ENCODE peak calls at places on chromosomes 6 and 20, in five cellular contexts. One of them, this sample, is unnamed.

GRCh38 chr20:42945194-42945593 is 244.5 kb downstream of the PTPRT start:
- DNase-seq in K562: no peak
- DNase-seq in HCT116: no peak
- DNase-seq in H1: no peak
- DNase-seq in HepG2: no peak
- DNase-seq in this sample: no peak

GRCh38 chr20:25227317-25227831 is 20.5 kb upstream of the PYGB start:
- DNase-seq in K562: no peak
- DNase-seq in HCT116: no peak
- DNase-seq in H1: no peak
- DNase-seq in HepG2: peak
- DNase-seq in this sample: peak

GRCh38 chr6:7640607-7641577 is 50.9 kb downstream of the SNRNP48 start:
- DNase-seq in K562: no peak
- DNase-seq in HCT116: peak
- DNase-seq in H1: no peak
- DNase-seq in HepG2: peak
- DNase-seq in this sample: no peak

GRCh38 chr20:36544134-36545018 is 3.1 kb downstream of the MYL9 start:
- DNase-seq in K562: no peak
- DNase-seq in HCT116: no peak
- DNase-seq in H1: no peak
- DNase-seq in HepG2: no peak
- DNase-seq in this sample: no peak

GRCh38 chr6:136365781-136366354 is 76.2 kb upstream of the BCLAF1 start:
- DNase-seq in K562: no peak
- DNase-seq in HCT116: no peak
- DNase-seq in H1: no peak
- DNase-seq in HepG2: no peak
- DNase-seq in this sample: no peak

GRCh38 chr6:24357336-24358218 is at the start of gene DCDC2:
- DNase-seq in K562: no peak
- DNase-seq in HCT116: no peak
- DNase-seq in H1: no peak
- DNase-seq in HepG2: peak
- DNase-seq in this sample: peak

GRCh38 chr6:5086294-5086890 is 1.3 kb downstream of the PPP1R3G start:
- DNase-seq in K562: no peak
- DNase-seq in HCT116: no peak
- DNase-seq in H1: no peak
- DNase-seq in HepG2: no peak
- DNase-seq in this sample: no peak

GRCh38 chr6:75183099-75183541 is 22.7 kb downstream of the COL12A1 start:
- DNase-seq in K562: no peak
- DNase-seq in HCT116: no peak
- DNase-seq in H1: no peak
- DNase-seq in HepG2: no peak
- DNase-seq in this sample: no peak

GRCh38 chr20:49460916-49461315 is 21.6 kb downstream of the KCNB1 start:
- DNase-seq in K562: no peak
- DNase-seq in HCT116: no peak
- DNase-seq in H1: no peak
- DNase-seq in HepG2: no peak
- DNase-seq in this sample: peak

GRCh38 chr6:145044606-145045275 is 690.6 kb downstream of the EPM2A start:
- DNase-seq in K562: no peak
- DNase-seq in HCT116: no peak
- DNase-seq in H1: no peak
- DNase-seq in HepG2: no peak
- DNase-seq in this sample: no peak

GRCh38 chr6:28658475-28659249 is 133.0 kb downstream of the GPX5 start:
- DNase-seq in K562: no peak
- DNase-seq in HCT116: no peak
- DNase-seq in H1: no peak
- DNase-seq in HepG2: no peak
- DNase-seq in this sample: no peak

GRCh38 chr6:168428052-168428829 is 12.7 kb upstream of the SMOC2 start:
- DNase-seq in K562: no peak
- DNase-seq in HCT116: no peak
- DNase-seq in H1: no peak
- DNase-seq in HepG2: no peak
- DNase-seq in this sample: no peak

GRCh38 chr6:29531668-29532067 is 27.9 kb downstream of the UBD start:
- DNase-seq in K562: no peak
- DNase-seq in HCT116: no peak
- DNase-seq in H1: no peak
- DNase-seq in HepG2: no peak
- DNase-seq in this sample: no peak

GRCh38 chr20:45419188-45420091 is 3.5 kb downstream of the PIGT start:
- DNase-seq in K562: no peak
- DNase-seq in HCT116: no peak
- DNase-seq in H1: no peak
- DNase-seq in HepG2: peak
- DNase-seq in this sample: no peak

GRCh38 chr6:93962566-93962965 is 543.2 kb upstream of the EPHA7 start:
- DNase-seq in K562: no peak
- DNase-seq in HCT116: no peak
- DNase-seq in H1: no peak
- DNase-seq in HepG2: no peak
- DNase-seq in this sample: no peak

GRCh38 chr20:59207742-59208357 is 44.2 kb downstream of the ZNF831 start:
- DNase-seq in K562: peak
- DNase-seq in HCT116: peak
- DNase-seq in H1: peak
- DNase-seq in HepG2: peak
- DNase-seq in this sample: no peak

GRCh38 chr6:22250486-22250885 is 46.4 kb downstream of the PRL start:
- DNase-seq in K562: no peak
- DNase-seq in HCT116: no peak
- DNase-seq in H1: peak
- DNase-seq in HepG2: no peak
- DNase-seq in this sample: no peak

GRCh38 chr20:19832875-19833274 is 74.8 kb downstream of the RIN2 start:
- DNase-seq in K562: no peak
- DNase-seq in HCT116: no peak
- DNase-seq in H1: no peak
- DNase-seq in HepG2: no peak
- DNase-seq in this sample: no peak

GRCh38 chr20:17541996-17542395 is 10.8 kb upstream of the BFSP1 start:
- DNase-seq in K562: no peak
- DNase-seq in HCT116: no peak
- DNase-seq in H1: no peak
- DNase-seq in HepG2: no peak
- DNase-seq in this sample: no peak

GRCh38 chr6:14857501-14857900 is 388.4 kb upstream of the JARID2 start:
- DNase-seq in K562: no peak
- DNase-seq in HCT116: no peak
- DNase-seq in H1: no peak
- DNase-seq in HepG2: no peak
- DNase-seq in this sample: no peak

GRCh38 chr6:69732640-69733039 is 64.2 kb downstream of the LMBRD1 start:
- DNase-seq in K562: peak
- DNase-seq in HCT116: no peak
- DNase-seq in H1: no peak
- DNase-seq in HepG2: no peak
- DNase-seq in this sample: no peak

GRCh38 chr6:46419576-46420002 is 71.7 kb downstream of the RCAN2 start:
- DNase-seq in K562: peak
- DNase-seq in HCT116: peak
- DNase-seq in H1: no peak
- DNase-seq in HepG2: peak
- DNase-seq in this sample: peak

GRCh38 chr20:39195495-39196129 is 233.5 kb downstream of the DHX35 start:
- DNase-seq in K562: no peak
- DNase-seq in HCT116: no peak
- DNase-seq in H1: no peak
- DNase-seq in HepG2: no peak
- DNase-seq in this sample: peak

GRCh38 chr6:77015350-77015749 is 447.9 kb downstream of the HTR1B start:
- DNase-seq in K562: no peak
- DNase-seq in HCT116: no peak
- DNase-seq in H1: no peak
- DNase-seq in HepG2: no peak
- DNase-seq in this sample: no peak

GRCh38 chr6:79546186-79546585 is 9.0 kb upstream of the LCA5 start:
- DNase-seq in K562: no peak
- DNase-seq in HCT116: no peak
- DNase-seq in H1: no peak
- DNase-seq in HepG2: no peak
- DNase-seq in this sample: no peak

GRCh38 chr20:31602779-31603441 is 2.2 kb upstream of the ID1 start:
- DNase-seq in K562: no peak
- DNase-seq in HCT116: peak
- DNase-seq in H1: no peak
- DNase-seq in HepG2: peak
- DNase-seq in this sample: no peak

GRCh38 chr6:139881728-139882211 is 507.3 kb upstream of the CITED2 start:
- DNase-seq in K562: peak
- DNase-seq in HCT116: peak
- DNase-seq in H1: no peak
- DNase-seq in HepG2: peak
- DNase-seq in this sample: no peak

GRCh38 chr6:157596461-157596860 is 215.5 kb downstream of the ZDHHC14 start:
- DNase-seq in K562: no peak
- DNase-seq in HCT116: no peak
- DNase-seq in H1: no peak
- DNase-seq in HepG2: no peak
- DNase-seq in this sample: no peak

GRCh38 chr6:158787395-158787794 is 31.8 kb downstream of the EZR start:
- DNase-seq in K562: no peak
- DNase-seq in HCT116: no peak
- DNase-seq in H1: no peak
- DNase-seq in HepG2: no peak
- DNase-seq in this sample: no peak

GRCh38 chr6:158786645-158787304 is 32.4 kb downstream of the EZR start:
- DNase-seq in K562: no peak
- DNase-seq in HCT116: no peak
- DNase-seq in H1: no peak
- DNase-seq in HepG2: no peak
- DNase-seq in this sample: no peak

GRCh38 chr6:158793432-158793831 is 25.7 kb downstream of the EZR start:
- DNase-seq in K562: peak
- DNase-seq in HCT116: peak
- DNase-seq in H1: no peak
- DNase-seq in HepG2: peak
- DNase-seq in this sample: peak

GRCh38 chr6:158785036-158785435 is 34.1 kb downstream of the EZR start:
- DNase-seq in K562: no peak
- DNase-seq in HCT116: no peak
- DNase-seq in H1: no peak
- DNase-seq in HepG2: no peak
- DNase-seq in this sample: no peak

DNA sequence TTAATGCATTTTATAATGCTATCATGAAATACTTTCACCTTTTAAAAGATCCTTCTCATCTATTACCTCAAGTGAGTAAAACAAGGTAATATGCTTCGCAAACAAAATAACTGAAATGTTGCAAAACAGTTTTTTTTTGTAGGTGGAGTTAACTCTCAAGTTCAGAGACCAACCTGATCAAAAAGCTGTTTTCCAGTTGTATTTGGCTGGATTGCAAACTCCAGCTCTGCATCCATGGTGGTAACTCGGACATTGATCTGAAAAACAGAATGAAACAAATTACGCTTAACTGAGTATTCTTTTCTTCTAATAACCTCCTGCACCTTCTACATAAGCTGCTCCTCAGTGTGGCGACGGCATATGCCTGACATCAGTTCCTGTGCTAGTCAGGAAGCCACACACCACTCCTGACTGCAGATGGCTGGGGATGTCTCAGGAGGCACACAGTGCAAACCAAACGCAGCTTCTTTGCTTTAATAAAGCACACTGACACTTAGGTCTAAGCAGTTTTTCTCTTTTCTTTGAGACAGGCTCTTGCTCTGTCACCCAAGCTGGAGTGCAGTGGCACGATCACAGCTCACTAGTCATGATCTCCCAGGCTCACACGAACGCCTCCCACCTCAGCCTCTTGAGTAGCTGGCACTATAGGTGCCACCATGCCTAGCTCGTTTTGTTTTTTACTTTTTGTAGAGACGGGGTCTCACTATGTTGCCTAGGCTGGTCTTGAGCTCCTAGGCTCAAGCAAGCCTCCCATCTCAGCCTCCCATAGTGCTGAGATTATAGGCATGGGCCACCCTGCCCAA is 29.9 kb downstream of the EZR start:
- DNase-seq in K562: no peak
- DNase-seq in HCT116: no peak
- DNase-seq in H1: no peak
- DNase-seq in HepG2: no peak
- DNase-seq in this sample: no peak
- TF ChIP-seq JUND in K562: no peak
- TF ChIP-seq JUND in HCT116: no peak
- TF ChIP-seq JUND in H1: no peak
- TF ChIP-seq JUND in HepG2: no peak
- TF ChIP-seq JUND in this sample: no peak

DNA sequence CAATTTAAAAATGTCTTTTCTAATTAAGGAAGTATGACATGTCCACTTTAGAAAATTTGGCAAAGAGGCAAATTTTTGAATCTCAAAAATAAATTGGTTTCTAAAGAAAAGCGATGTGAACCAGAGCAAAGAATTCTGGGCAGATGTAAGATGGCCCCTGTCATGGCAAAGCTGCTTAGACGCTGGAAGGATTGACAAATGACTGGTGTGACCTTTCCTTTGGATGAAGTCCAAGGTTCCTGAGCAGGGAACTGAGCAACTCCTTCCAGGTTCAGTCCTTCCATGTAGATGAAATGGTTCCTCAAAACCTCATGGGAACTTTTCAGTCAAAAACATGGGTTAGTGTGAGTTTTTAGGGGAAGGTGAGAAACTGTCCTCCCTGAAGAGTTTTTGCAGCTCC is 25.1 kb downstream of the BRPF3 start:
- DNase-seq in K562: no peak
- DNase-seq in HCT116: no peak
- DNase-seq in H1: no peak
- DNase-seq in HepG2: no peak
- DNase-seq in this sample: no peak
- TF ChIP-seq JUND in K562: no peak
- TF ChIP-seq JUND in HCT116: no peak
- TF ChIP-seq JUND in H1: no peak
- TF ChIP-seq JUND in HepG2: no peak
- TF ChIP-seq JUND in this sample: no peak

DNA sequence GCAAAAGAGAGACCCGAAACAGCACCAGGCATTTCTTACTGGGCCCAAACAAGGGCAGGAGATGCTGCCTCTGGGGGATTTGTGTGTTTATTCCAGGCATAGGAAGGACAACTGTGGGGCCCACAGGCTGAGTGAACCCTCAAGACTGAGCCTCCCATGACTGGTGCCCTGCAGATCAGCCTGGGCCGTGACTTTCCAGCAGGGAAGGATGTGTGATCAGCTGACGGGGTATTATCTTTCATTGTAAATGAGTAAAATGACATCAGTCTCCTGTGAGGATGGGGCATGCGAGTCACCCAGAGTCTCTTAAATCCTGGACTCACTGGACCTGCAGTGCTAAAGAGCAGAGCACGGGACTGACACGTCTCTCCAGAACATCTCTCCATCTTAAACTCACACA is 3.9 kb upstream of the TEAD3 start:
- DNase-seq in K562: no peak
- DNase-seq in HCT116: no peak
- DNase-seq in H1: no peak
- DNase-seq in HepG2: peak
- DNase-seq in this sample: no peak
- TF ChIP-seq JUND in K562: peak
- TF ChIP-seq JUND in HCT116: no peak
- TF ChIP-seq JUND in H1: no peak
- TF ChIP-seq JUND in HepG2: no peak
- TF ChIP-seq JUND in this sample: no peak

GRCh38 chr20:15674253-15675145 is 898.7 kb downstream of the KIF16B start:
- DNase-seq in K562: no peak
- DNase-seq in HCT116: no peak
- DNase-seq in H1: no peak
- DNase-seq in HepG2: no peak
- DNase-seq in this sample: no peak
- TF ChIP-seq JUND in K562: no peak
- TF ChIP-seq JUND in HCT116: no peak
- TF ChIP-seq JUND in H1: no peak
- TF ChIP-seq JUND in HepG2: no peak
- TF ChIP-seq JUND in this sample: no peak